ENCODE peak calls at places on chromosomes 2 and 18, in four cellular contexts. O, X, D and K are unnamed samples.
A peak's percentile ranks its signal among the peaks of the same experiment; 100 is the strongest.

GRCh38 chr2:71530246-71530986 is 77.1 kb downstream of the DYSF start:
- DNase-seq in O (peak; percentile 49), X (peak; percentile 31), D (peak; percentile 69), K (peak; percentile 20)

GRCh38 chr2:214960677-214961076 is 151.2 kb upstream of the BARD1 start:
- DNase-seq in O (no peak), X (no peak), D (no peak), K (no peak)

GRCh38 chr2:37388074-37388473 is 43.6 kb downstream of the QPCT start:
- DNase-seq in O (peak; percentile 88), X (no peak), D (no peak), K (no peak)

GRCh38 chr2:45344071-45344470 is 267.0 kb downstream of the SRBD1 start:
- DNase-seq in O (no peak), X (no peak), D (no peak), K (no peak)

GRCh38 chr2:8567469-8568108 is 114.3 kb upstream of the ID2 start:
- DNase-seq in O (peak; percentile 15), X (no peak), D (no peak), K (no peak)

GRCh38 chr18:26617151-26617554 is 68.8 kb upstream of the KCTD1 start:
- DNase-seq in O (peak; percentile 90), X (peak; percentile 47), D (no peak), K (peak; percentile 74)

GRCh38 chr18:8615397-8616025 is 6.3 kb downstream of the RAB12 start:
- DNase-seq in O (peak; percentile 97), X (no peak), D (no peak), K (peak; percentile 83)

GRCh38 chr2:174873457-174873856 is 109.2 kb upstream of the CHRNA1 start:
- DNase-seq in O (no peak), X (no peak), D (no peak), K (no peak)

GRCh38 chr2:68706637-68707036 is 28.0 kb upstream of the ARHGAP25 start:
- DNase-seq in O (no peak), X (no peak), D (no peak), K (no peak)
- H3K27me3 ChIP-seq in O (peaks cover 38% of the 10 kb centered on the region), X (no peaks in the 10 kb centered on the region), D (peaks cover 20% of the 10 kb centered on the region), K (peaks cover 9% of the 10 kb centered on the region)

GRCh38 chr2:4972472-4972871 is 719.7 kb upstream of the SOX11 start:
- DNase-seq in O (no peak), X (no peak), D (no peak), K (no peak)
- H3K27me3 ChIP-seq in O (no peaks in the 10 kb centered on the region), X (no peaks in the 10 kb centered on the region), D (no peaks in the 10 kb centered on the region), K (no peaks in the 10 kb centered on the region)

DNA sequence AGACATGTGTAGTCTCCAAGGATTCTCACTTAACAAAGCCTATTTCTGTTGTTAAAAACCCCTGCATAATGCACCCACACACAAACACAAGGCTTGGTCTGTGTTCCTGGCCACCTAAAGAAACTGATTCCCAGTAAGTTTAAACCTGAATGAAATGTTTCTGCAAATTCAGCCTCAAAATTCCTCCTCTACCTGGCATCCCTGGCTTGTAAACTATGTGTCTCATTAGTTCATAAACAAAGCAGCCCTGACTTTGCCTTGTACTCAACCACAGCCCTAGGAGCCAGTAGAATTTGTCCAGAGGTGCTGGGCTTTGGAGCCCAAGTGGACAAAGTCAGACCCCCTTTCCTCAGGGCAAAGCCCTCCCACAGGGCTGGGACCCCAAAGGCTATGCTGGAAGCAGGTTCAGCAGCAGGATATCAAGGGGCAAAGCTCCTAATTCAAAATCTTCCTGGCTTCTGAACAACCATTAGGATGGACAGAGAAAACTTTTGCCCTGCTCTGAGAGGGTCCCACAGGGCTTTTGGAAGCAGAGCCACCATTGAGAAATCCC is 2.6 kb upstream of the HOXD13 start:
- DNase-seq in O (no peak), X (no peak), D (no peak), K (no peak)
- H3K27me3 ChIP-seq in O (peaks cover 96% of the 10 kb centered on the region), X (no peaks in the 10 kb centered on the region), D (peaks cover 97% of the 10 kb centered on the region), K (peaks cover 30% of the 10 kb centered on the region)

DNA sequence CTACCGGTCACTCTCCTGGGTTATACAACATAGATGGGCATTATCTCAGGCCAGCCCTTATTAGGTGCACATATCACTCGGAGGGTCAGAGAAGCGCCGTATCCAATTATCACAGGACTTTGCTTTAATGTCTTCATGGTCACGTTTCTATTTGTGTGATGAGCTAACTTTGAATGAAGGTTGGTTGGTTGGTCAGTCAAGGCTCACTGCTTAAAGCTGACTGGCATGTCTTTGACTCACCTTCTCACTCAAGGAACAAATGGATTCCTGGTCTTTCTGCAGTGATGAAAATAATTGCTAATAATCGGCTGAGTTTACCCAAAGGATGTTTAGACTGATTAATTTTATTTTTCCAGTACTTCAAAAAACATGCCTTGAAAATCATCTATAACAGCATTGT is 39.7 kb downstream of the COLEC12 start:
- DNase-seq in O (no peak), X (no peak), D (no peak), K (no peak)
- H3K27me3 ChIP-seq in O (no peaks in the 10 kb centered on the region), X (peaks cover 33% of the 10 kb centered on the region), D (no peaks in the 10 kb centered on the region), K (no peaks in the 10 kb centered on the region)

GRCh38 chr2:176106636-176107539 is at the start of gene HOXD11:
- DNase-seq in O (no peak), X (no peak), D (no peak), K (peak; percentile 71)
- H3K27me3 ChIP-seq in O (peaks cover 90% of the 10 kb centered on the region), X (no peaks in the 10 kb centered on the region), D (peaks cover 89% of the 10 kb centered on the region), K (no peaks in the 10 kb centered on the region)

GRCh38 chr2:104861295-104862060 is 7.6 kb downstream of the POU3F3 start:
- DNase-seq in O (no peak), X (no peak), D (no peak), K (no peak)

GRCh38 chr2:104862061-104862941 is 8.4 kb downstream of the POU3F3 start:
- DNase-seq in O (no peak), X (no peak), D (no peak), K (no peak)

GRCh38 chr2:104859310-104860130 is 5.6 kb downstream of the POU3F3 start:
- DNase-seq in O (no peak), X (no peak), D (no peak), K (no peak)

GRCh38 chr2:104858325-104858978 is 4.5 kb downstream of the POU3F3 start:
- DNase-seq in O (no peak), X (no peak), D (no peak), K (no peak)

GRCh38 chr2:104860141-104860790 is 6.4 kb downstream of the POU3F3 start:
- DNase-seq in O (no peak), X (no peak), D (no peak), K (no peak)
- H3K27me3 ChIP-seq in O (peaks cover 84% of the 10 kb centered on the region), X (no peaks in the 10 kb centered on the region), D (peaks cover 85% of the 10 kb centered on the region), K (peaks cover 67% of the 10 kb centered on the region)

GRCh38 chr18:46273861-46274260 is 169.7 kb downstream of the HAUS1 start:
- DNase-seq in O (no peak), X (no peak), D (no peak), K (no peak)

GRCh38 chr18:46276736-46277135 is 172.6 kb downstream of the HAUS1 start:
- DNase-seq in O (no peak), X (no peak), D (no peak), K (no peak)

GRCh38 chr18:46271488-46271887 is 167.3 kb downstream of the HAUS1 start:
- DNase-seq in O (no peak), X (no peak), D (no peak), K (no peak)

GRCh38 chr18:46275370-46275769 is 171.2 kb downstream of the HAUS1 start:
- DNase-seq in O (no peak), X (no peak), D (no peak), K (no peak)

DNA sequence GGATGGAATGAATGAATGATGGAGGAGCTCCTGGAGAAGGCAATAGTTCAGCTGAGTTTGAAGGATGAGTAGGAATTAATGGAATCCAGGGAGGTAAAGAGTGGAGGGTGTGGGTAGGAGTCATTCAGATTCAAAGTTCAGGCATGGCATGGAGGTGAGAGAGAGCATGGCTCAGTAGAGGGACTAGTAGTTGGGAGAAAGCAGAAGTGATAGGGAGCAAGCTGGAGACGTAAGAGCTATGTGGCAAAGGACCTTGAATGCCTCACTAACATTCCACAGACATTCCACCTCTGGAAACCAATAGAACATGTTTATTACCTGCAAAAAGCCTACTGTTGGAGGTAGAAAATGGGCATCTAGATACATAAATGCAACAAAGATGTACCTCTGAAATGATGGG is 170.1 kb downstream of the HAUS1 start:
- DNase-seq in O (no peak), X (no peak), D (no peak), K (no peak)
- H3K27me3 ChIP-seq in O (no peaks in the 10 kb centered on the region), X (no peaks in the 10 kb centered on the region), D (no peaks in the 10 kb centered on the region), K (no peaks in the 10 kb centered on the region)